ENCODE peak calls at places on chromosomes 1 and 21, in five cellular contexts. W is memory B cell, S is GM03348, K is GOT3, F is GM23248. N is an unnamed sample.

GRCh38 chr1:153711006-153711405 is 16.8 kb upstream of the INTS3 start:
- DNase-seq in S (no peak), F (no peak), K (no peak), W (no peak), N (no peak)

GRCh38 chr1:230844561-230844960 is 23.8 kb downstream of the C1orf198 start:
- DNase-seq in W (no peak), K (no peak), S (no peak), F (no peak), N (no peak)

GRCh38 chr1:171899838-171900237 is 58.5 kb downstream of the DNM3 start:
- DNase-seq in S (no peak), F (no peak), W (no peak), K (no peak), N (no peak)

GRCh38 chr21:30580132-30580531 is 10.1 kb downstream of the KRTAP22-2 start:
- DNase-seq in F (no peak), K (no peak), W (no peak), S (no peak), N (no peak)

GRCh38 chr21:35027558-35028450 is 21.3 kb downstream of the RUNX1 start:
- DNase-seq in K (no peak), S (no peak), W (no peak), F (peak), N (no peak)

GRCh38 chr1:39745016-39745670 is 6.5 kb downstream of the PPIE start:
- DNase-seq in S (no peak), W (no peak), K (no peak), F (no peak), N (no peak)

GRCh38 chr1:170594227-170594626 is 62.3 kb downstream of the GORAB start:
- DNase-seq in K (no peak), W (no peak), S (no peak), F (peak), N (no peak)

GRCh38 chr1:207454046-207454964 is at the start of gene CR2:
- DNase-seq in S (peak), W (peak), F (peak), K (no peak), N (peak)

GRCh38 chr1:227891223-227891954 is 56.3 kb downstream of the WNT9A start:
- DNase-seq in F (no peak), W (no peak), S (no peak), K (no peak), N (no peak)

GRCh38 chr1:239999170-239999569 is 92.5 kb upstream of the FMN2 start:
- DNase-seq in W (no peak), K (no peak), S (no peak), F (no peak), N (no peak)

GRCh38 chr21:16770279-16770678 is 742.6 kb upstream of the CXADR start:
- DNase-seq in S (no peak), W (no peak), F (no peak), K (no peak), N (no peak)

GRCh38 chr21:39669485-39669884 is 56.7 kb downstream of the B3GALT5 start:
- DNase-seq in K (no peak), F (no peak), S (no peak), W (no peak), N (no peak)

GRCh38 chr21:41821756-41822431 is 55.0 kb upstream of the RIPK4 start:
- DNase-seq in S (no peak), F (no peak), K (no peak), W (no peak), N (no peak)

GRCh38 chr1:211947396-211948295 is 87.7 kb downstream of the INTS7 start:
- DNase-seq in W (no peak), F (peak), S (no peak), K (no peak), N (no peak)

GRCh38 chr1:34929853-34930701 is 627 bp upstream of the DLGAP3 start:
- DNase-seq in K (no peak), W (peak), F (no peak), S (no peak), N (no peak)

GRCh38 chr1:78950801-78951200 is 55.7 kb downstream of the ADGRL4 start:
- DNase-seq in S (no peak), F (peak), W (no peak), K (no peak), N (no peak)

GRCh38 chr1:4803335-4803734 is 148.9 kb downstream of the AJAP1 start:
- DNase-seq in S (no peak), W (no peak), F (no peak), K (no peak), N (no peak)

GRCh38 chr1:93977546-93977945 is 68.3 kb upstream of the GCLM start:
- DNase-seq in F (peak), S (peak), W (no peak), K (no peak), N (no peak)

GRCh38 chr1:203225054-203225453 is 4.4 kb downstream of the CHIT1 start:
- DNase-seq in K (no peak), S (no peak), W (no peak), F (no peak), N (no peak)

GRCh38 chr1:152880316-152880715 is 2.2 kb downstream of the SMCP start:
- DNase-seq in K (no peak), S (no peak), W (no peak), F (no peak), N (no peak)

GRCh38 chr1:86339421-86339820 is 56.7 kb downstream of the ODF2L start:
- DNase-seq in S (no peak), K (no peak), W (no peak), F (no peak), N (no peak)